ENCODE peak calls at places on chromosomes 12 and 14, in seven cellular contexts. F, W, K, D, J, Z and G are unnamed samples.

GRCh38 chr14:45185110-45185814 is 49.5 kb downstream of the FANCM start:
- DNase-seq in F (no peak), W (peak), K (no peak), D (peak), J (peak), Z (peak), G (no peak)

GRCh38 chr14:91380610-91381371 is 36.8 kb downstream of the CCDC88C start:
- DNase-seq in F (no peak), W (peak), K (no peak), D (no peak), J (peak), Z (no peak), G (no peak)

GRCh38 chr12:3267690-3268089 is 190.5 kb downstream of the TSPAN9 start:
- DNase-seq in F (no peak), W (no peak), K (no peak), D (no peak), J (no peak), Z (no peak), G (no peak)

GRCh38 chr12:63931703-63932102 is 87.2 kb downstream of the SRGAP1 start:
- DNase-seq in F (no peak), W (no peak), K (no peak), D (no peak), J (no peak), Z (no peak), G (no peak)

GRCh38 chr14:103569436-103569835 is 6.7 kb downstream of the COA8 start:
- DNase-seq in F (no peak), W (no peak), K (no peak), D (no peak), J (no peak), Z (no peak), G (no peak)

GRCh38 chr14:76304536-76305473 is 71.1 kb upstream of the ESRRB start:
- DNase-seq in F (no peak), W (no peak), K (no peak), D (no peak), J (no peak), Z (no peak), G (no peak)

GRCh38 chr12:125017801-125018200 is 24.4 kb downstream of the BRI3BP start:
- DNase-seq in F (peak), W (no peak), K (no peak), D (no peak), J (no peak), Z (no peak), G (no peak)

GRCh38 chr14:61337893-61338292 is 16.5 kb downstream of the PRKCH start:
- DNase-seq in F (no peak), W (no peak), K (no peak), D (no peak), J (no peak), Z (no peak), G (no peak)

GRCh38 chr14:99968156-99968920 is 96.9 kb upstream of the EVL start:
- DNase-seq in F (no peak), W (peak), K (no peak), D (peak), J (peak), Z (peak), G (peak)

GRCh38 chr14:91873476-91874265 is 6.3 kb upstream of the TC2N start:
- DNase-seq in F (no peak), W (peak), K (no peak), D (no peak), J (peak), Z (no peak), G (no peak)

GRCh38 chr14:51711505-51711904 is 59.8 kb downstream of the FRMD6 start:
- DNase-seq in F (no peak), W (no peak), K (no peak), D (peak), J (peak), Z (peak), G (no peak)

GRCh38 chr14:94575730-94576585 is 5.3 kb upstream of the SERPINA5 start:
- DNase-seq in F (no peak), W (peak), K (no peak), D (peak), J (peak), Z (peak), G (no peak)

GRCh38 chr12:108814462-108815211 is 42.7 kb downstream of the SSH1 start:
- DNase-seq in F (no peak), W (no peak), K (no peak), D (no peak), J (no peak), Z (peak), G (no peak)

GRCh38 chr12:69106482-69107118 is 132.8 kb upstream of the CPSF6 start:
- DNase-seq in F (no peak), W (no peak), K (no peak), D (no peak), J (no peak), Z (no peak), G (no peak)

GRCh38 chr14:35078082-35078481 is 32.0 kb downstream of the FAM177A1 start:
- DNase-seq in F (no peak), W (no peak), K (no peak), D (no peak), J (no peak), Z (no peak), G (no peak)

GRCh38 chr12:53205747-53206146 is 1.3 kb downstream of the ITGB7 start:
- DNase-seq in F (peak), W (peak), K (no peak), D (peak), J (peak), Z (peak), G (peak)

GRCh38 chr12:188910-189621 is 24.9 kb downstream of the SLC6A12 start:
- DNase-seq in F (no peak), W (peak), K (peak), D (peak), J (peak), Z (peak), G (peak)

GRCh38 chr12:30939234-30939633 is 12.7 kb downstream of the TSPAN11 start:
- DNase-seq in F (no peak), W (no peak), K (no peak), D (no peak), J (no peak), Z (no peak), G (no peak)

GRCh38 chr12:63967358-63967757 is 122.9 kb downstream of the SRGAP1 start:
- DNase-seq in F (no peak), W (peak), K (no peak), D (peak), J (peak), Z (peak), G (peak)

GRCh38 chr12:51238037-51238509 is 553 bp upstream of the DAZAP2 start:
- DNase-seq in F (no peak), W (no peak), K (no peak), D (no peak), J (no peak), Z (peak), G (no peak)

GRCh38 chr12:102356690-102357089 is 123.7 kb downstream of the IGF1 start:
- DNase-seq in F (no peak), W (no peak), K (no peak), D (no peak), J (no peak), Z (no peak), G (no peak)

GRCh38 chr12:30013051-30013450 is 229.3 kb upstream of the TMTC1 start:
- DNase-seq in F (no peak), W (peak), K (no peak), D (no peak), J (no peak), Z (no peak), G (no peak)

GRCh38 chr14:39576726-39577125 is 144.5 kb upstream of the FBXO33 start:
- DNase-seq in F (no peak), W (peak), K (no peak), D (no peak), J (peak), Z (peak), G (no peak)

GRCh38 chr12:28824849-28825248 is 324.2 kb upstream of the FAR2 start:
- DNase-seq in F (no peak), W (no peak), K (no peak), D (no peak), J (peak), Z (no peak), G (no peak)
- H3K4me3 ChIP-seq in F (no peak), W (no peak), K (no peak), D (no peak), J (no peak), Z (no peak), G (no peak)

GRCh38 chr12:128543493-128543892 is 276.5 kb downstream of the TMEM132C start:
- DNase-seq in F (no peak), W (no peak), K (no peak), D (no peak), J (no peak), Z (no peak), G (no peak)
- H3K4me3 ChIP-seq in F (no peak), W (no peak), K (no peak), D (no peak), J (no peak), Z (no peak), G (no peak)

DNA sequence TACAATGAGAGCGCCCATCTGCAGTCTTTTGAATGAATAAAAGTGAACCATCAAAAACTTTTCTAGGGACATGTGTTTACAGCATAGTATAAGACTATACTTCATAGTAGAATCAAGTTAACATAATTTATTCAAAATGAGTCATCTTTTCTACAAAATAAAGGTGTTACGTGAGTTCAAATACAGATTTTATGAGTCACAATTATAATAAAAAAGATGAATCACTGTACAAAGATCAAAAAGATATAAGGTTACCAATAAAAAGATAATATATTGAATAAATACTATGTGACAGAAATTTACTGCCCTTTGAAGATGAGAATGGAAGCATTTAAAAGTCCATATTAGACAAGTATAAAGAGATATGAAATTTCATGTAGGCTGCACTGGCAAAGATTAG is 2.8 kb downstream of the MBIP start:
- DNase-seq in F (no peak), W (peak), K (no peak), D (no peak), J (peak), Z (peak), G (peak)
- H3K4me3 ChIP-seq in F (no peak), W (no peak), K (no peak), D (no peak), J (no peak), Z (no peak), G (no peak)

GRCh38 chr14:105061428-105062047 is 3.7 kb downstream of the GPR132 start:
- DNase-seq in F (no peak), W (no peak), K (peak), D (no peak), J (no peak), Z (no peak), G (no peak)
- H3K4me3 ChIP-seq in F (no peak), W (no peak), K (no peak), D (no peak), J (no peak), Z (no peak), G (no peak)